ENCODE peak calls at places on chromosomes 2 and 18, in seven cellular contexts. Y, E, Q, S, H, K and X are unnamed samples. For H3K9me3 and H3K4me1, the result is how much of the 10 kb centered on the place peaks cover.

GRCh38 chr18:39453356-39453755 is 1887.8 kb upstream of the CELF4 start:
- DNase-seq in Y (no peak), E (no peak), Q (no peak), S (no peak), H (no peak), K (no peak), X (no peak)

GRCh38 chr18:9539283-9539682 is 64.0 kb downstream of the RALBP1 start:
- DNase-seq in Y (peak), E (no peak), Q (no peak), S (no peak), H (no peak), K (no peak), X (no peak)

GRCh38 chr2:201858781-201859180 is 52.4 kb downstream of the CDK15 start:
- DNase-seq in Y (peak), E (peak), Q (peak), S (peak), H (no peak), K (no peak), X (no peak)

GRCh38 chr2:84152471-84152870 is 306.6 kb downstream of the SUCLG1 start:
- DNase-seq in Y (no peak), E (no peak), Q (no peak), S (no peak), H (no peak), K (no peak), X (no peak)

GRCh38 chr2:63763336-63764056 is 78.2 kb upstream of the UGP2 start:
- DNase-seq in Y (peak), E (no peak), Q (no peak), S (peak), H (no peak), K (no peak), X (peak)

GRCh38 chr2:34552337-34552736 is 953.2 kb upstream of the FAM98A start:
- DNase-seq in Y (no peak), E (no peak), Q (no peak), S (no peak), H (no peak), K (no peak), X (no peak)

GRCh38 chr2:9282713-9283112 is 76.1 kb downstream of the ASAP2 start:
- DNase-seq in Y (no peak), E (no peak), Q (no peak), S (no peak), H (no peak), K (no peak), X (no peak)

GRCh38 chr2:88180594-88181240 is 10.6 kb downstream of the THNSL2 start:
- DNase-seq in Y (peak), E (no peak), Q (no peak), S (no peak), H (peak), K (no peak), X (no peak)

GRCh38 chr2:226325541-226325940 is 474.1 kb downstream of the IRS1 start:
- DNase-seq in Y (no peak), E (no peak), Q (no peak), S (no peak), H (no peak), K (no peak), X (no peak)

GRCh38 chr2:228875152-228875875 is 395.8 kb downstream of the PID1 start:
- DNase-seq in Y (no peak), E (no peak), Q (no peak), S (no peak), H (no peak), K (no peak), X (no peak)

GRCh38 chr2:43612944-43613343 is 17.1 kb upstream of the THADA start:
- DNase-seq in Y (no peak), E (peak), Q (peak), S (no peak), H (no peak), K (no peak), X (no peak)

GRCh38 chr2:85578243-85579180 is 1.1 kb downstream of the VAMP8 start:
- DNase-seq in Y (no peak), E (peak), Q (no peak), S (peak), H (no peak), K (no peak), X (no peak)

GRCh38 chr2:241902357-241902991 is 32.9 kb downstream of the RTP5 start:
- DNase-seq in Y (no peak), E (no peak), Q (no peak), S (no peak), H (no peak), K (no peak), X (no peak)

GRCh38 chr2:3805120-3805519 is 101.7 kb downstream of the DCDC2C start:
- DNase-seq in Y (no peak), E (no peak), Q (no peak), S (no peak), H (peak), K (no peak), X (no peak)

GRCh38 chr2:8576525-8577157 is 105.2 kb upstream of the ID2 start:
- DNase-seq in Y (no peak), E (peak), Q (no peak), S (peak), H (no peak), K (no peak), X (no peak)

GRCh38 chr2:183009249-183009899 is 28.9 kb downstream of the NCKAP1 start:
- DNase-seq in Y (no peak), E (no peak), Q (no peak), S (no peak), H (no peak), K (no peak), X (no peak)

GRCh38 chr2:84865181-84865783 is 15.6 kb downstream of the TRABD2A start:
- DNase-seq in Y (peak), E (no peak), Q (no peak), S (no peak), H (peak), K (no peak), X (no peak)

GRCh38 chr2:53827398-53828175 is 32.2 kb downstream of the GPR75 start:
- DNase-seq in Y (peak), E (no peak), Q (no peak), S (no peak), H (no peak), K (no peak), X (peak)

GRCh38 chr18:2316686-2317308 is 254.5 kb downstream of the METTL4 start:
- DNase-seq in Y (no peak), E (no peak), Q (no peak), S (peak), H (peak), K (no peak), X (no peak)

GRCh38 chr2:9240745-9241144 is 34.1 kb downstream of the ASAP2 start:
- DNase-seq in Y (no peak), E (no peak), Q (no peak), S (no peak), H (no peak), K (no peak), X (no peak)

GRCh38 chr2:8680931-8681760 is 710 bp upstream of the ID2 start:
- DNase-seq in Y (peak), E (peak), Q (peak), S (peak), H (peak), K (peak), X (peak)

GRCh38 chr18:65206551-65207260 is 544.1 kb upstream of the CDH7 start:
- DNase-seq in Y (no peak), E (no peak), Q (no peak), S (no peak), H (peak), K (no peak), X (no peak)

GRCh38 chr2:239106314-239106908 is 258.5 kb downstream of the TWIST2 start:
- DNase-seq in Y (peak), E (no peak), Q (peak), S (no peak), H (peak), K (no peak), X (no peak)

GRCh38 chr2:42765686-42766085 is 1.8 kb upstream of the OXER1 start:
- DNase-seq in Y (no peak), E (no peak), Q (no peak), S (no peak), H (no peak), K (no peak), X (no peak)

GRCh38 chr18:38369772-38370690 is 804.4 kb upstream of the CELF4 start:
- DNase-seq in Y (no peak), E (no peak), Q (no peak), S (no peak), H (no peak), K (peak), X (no peak)

GRCh38 chr18:50190926-50191325 is 4.0 kb downstream of the MYO5B start:
- DNase-seq in Y (no peak), E (no peak), Q (no peak), S (no peak), H (no peak), K (no peak), X (no peak)

GRCh38 chr18:50193796-50194622 is 938 bp downstream of the MYO5B start:
- DNase-seq in Y (no peak), E (no peak), Q (no peak), S (peak), H (no peak), K (no peak), X (peak)

GRCh38 chr18:50195689-50196088 is 742 bp upstream of the MYO5B start:
- DNase-seq in Y (no peak), E (no peak), Q (no peak), S (no peak), H (no peak), K (no peak), X (no peak)

GRCh38 chr18:50194623-50195532 is at the start of gene MYO5B:
- DNase-seq in Y (no peak), E (no peak), Q (no peak), S (peak), H (peak), K (no peak), X (peak)

GRCh38 chr18:50192903-50193795 is 1.8 kb downstream of the MYO5B start:
- DNase-seq in Y (no peak), E (no peak), Q (no peak), S (peak), H (no peak), K (no peak), X (no peak)
- TF ChIP-seq POLR2A in Y (no peak), E (no peak), Q (no peak), S (peak), H (no peak), K (no peak), X (no peak)

GRCh38 chr2:240553956-240554480 is 3.8 kb downstream of the ANKMY1 start:
- DNase-seq in Y (no peak), E (no peak), Q (no peak), S (no peak), H (no peak), K (no peak), X (peak)
- H3K9me3 ChIP-seq in Y (under half), E (under half), Q (under half), S (under half), H (under half), K (under half), X (under half)

GRCh38 chr2:137708311-137708710 is 256.0 kb upstream of the HNMT start:
- DNase-seq in Y (no peak), E (no peak), Q (no peak), S (no peak), H (no peak), K (no peak), X (no peak)
- H3K4me1 ChIP-seq in Y (under half), E (under half), Q (under half), S (under half), H (under half), K (under half), X (under half)

GRCh38 chr2:21096458-21096857 is 27.3 kb upstream of the TDRD15 start:
- DNase-seq in Y (no peak), E (no peak), Q (no peak), S (no peak), H (no peak), K (no peak), X (no peak)
- TF ChIP-seq POLR2A in Y (no peak), E (no peak), Q (no peak), S (no peak), H (no peak), K (no peak), X (no peak)